ENCODE peak calls at places on chromosomes 3 and 15, in seven cellular contexts. S is effector CD4-positive, alpha-beta T cell; U is AG09309; N is hepatocyte; B is WTC11; V is GF-D8; R is non-pigmented ciliary epithelial cell. Z is an unnamed sample.
A peak's percentile ranks its signal among the peaks of the same experiment; 100 is the strongest.

GRCh38 chr3:112132088-112132487 is 960 bp downstream of the GCSAM start:
- DNase-seq in S (no peak), U (no peak), V (no peak), N (no peak), B (no peak), R (no peak), Z (no peak)

GRCh38 chr3:24464389-24464788 is 30.3 kb downstream of the THRB start:
- DNase-seq in V (no peak), R (no peak), N (no peak), S (no peak), U (no peak), B (no peak), Z (no peak)

GRCh38 chr3:46629571-46630517 is 17.5 kb downstream of the FAM240A start:
- DNase-seq in R (peak; percentile 17), U (no peak), V (peak; percentile 24), S (peak; percentile 62), N (peak; percentile 94), B (peak; percentile 91), Z (no peak)

GRCh38 chr3:185400866-185401265 is 37.9 kb downstream of the MAP3K13 start:
- DNase-seq in B (no peak), S (no peak), U (no peak), N (no peak), V (no peak), R (no peak), Z (peak; percentile 56)

GRCh38 chr3:63576826-63577225 is 75.6 kb upstream of the SNTN start:
- DNase-seq in S (no peak), R (no peak), V (no peak), B (no peak), N (peak; percentile 54), U (no peak), Z (peak; percentile 87)

GRCh38 chr3:52827866-52828376 is 2.6 kb downstream of the ITIH4 start:
- DNase-seq in B (no peak), R (no peak), U (no peak), S (no peak), V (no peak), N (peak; percentile 67), Z (no peak)

GRCh38 chr15:43487271-43487895 is 5.6 kb downstream of the TP53BP1 start:
- DNase-seq in U (no peak), N (no peak), B (no peak), S (no peak), V (no peak), R (no peak), Z (no peak)

GRCh38 chr3:38006031-38006430 is 15.4 kb downstream of the VILL start:
- DNase-seq in R (no peak), U (no peak), N (no peak), S (no peak), V (no peak), B (no peak), Z (no peak)

GRCh38 chr3:112056451-112056929 is 22.0 kb downstream of the TMPRSS7 start:
- DNase-seq in N (no peak), U (peak; percentile 59), S (no peak), V (no peak), B (no peak), R (peak; percentile 76), Z (no peak)

GRCh38 chr3:99332726-99333125 is 305.7 kb upstream of the COL8A1 start:
- DNase-seq in V (no peak), R (no peak), U (peak; percentile 38), B (no peak), S (no peak), N (no peak), Z (no peak)

GRCh38 chr3:111352585-111352984 is 189.4 kb upstream of the CD96 start:
- DNase-seq in U (no peak), N (no peak), B (no peak), S (no peak), V (no peak), R (no peak), Z (no peak)

GRCh38 chr3:175940881-175941280 is 1081.7 kb downstream of the NAALADL2 start:
- DNase-seq in S (no peak), U (no peak), V (no peak), R (no peak), N (peak; percentile 7), B (peak; percentile 70), Z (peak; percentile 21)

GRCh38 chr15:63156086-63156707 is 1.1 kb downstream of the RPS27L start:
- DNase-seq in V (no peak), B (no peak), R (no peak), U (no peak), N (no peak), S (no peak), Z (no peak)

GRCh38 chr15:85710340-85710842 is 84.3 kb downstream of the KLHL25 start:
- DNase-seq in B (no peak), R (no peak), V (no peak), N (no peak), S (no peak), U (no peak), Z (no peak)

GRCh38 chr15:72319985-72320671 is at the start of gene CELF6:
- DNase-seq in B (peak; percentile 98), U (no peak), N (peak; percentile 89), S (peak; percentile 70), V (no peak), R (no peak), Z (peak; percentile 91)

GRCh38 chr15:76418352-76419140 is 82.0 kb downstream of the ISL2 start:
- DNase-seq in N (no peak), R (no peak), V (no peak), B (no peak), S (no peak), U (no peak), Z (no peak)

GRCh38 chr3:108131105-108131794 is 40.4 kb upstream of the CD47 start:
- DNase-seq in R (peak; percentile 79), B (no peak), V (no peak), N (no peak), S (no peak), U (peak; percentile 71), Z (no peak)

GRCh38 chr15:84772031-84772430 is 23.6 kb downstream of the ZNF592 start:
- DNase-seq in R (no peak), B (no peak), N (no peak), S (no peak), V (no peak), U (no peak), Z (no peak)